ENCODE peak calls at places on chromosomes 5 and 9, in six cellular contexts. M is A549, I is GM23248, H is upper lobe of left lung, C is GM23338, K is IMR-90. U is an unnamed sample.

GRCh38 chr9:117435630-117436261 is 20.9 kb upstream of the ASTN2 start:
- DNase-seq in M (no peak), I (no peak), H (no peak), C (no peak), K (no peak), U (no peak)

GRCh38 chr9:130034570-130034969 is 8.4 kb downstream of the FNBP1 start:
- DNase-seq in M (no peak), I (peak), H (no peak), C (no peak), K (peak), U (no peak)

GRCh38 chr9:121439711-121440110 is 59.9 kb downstream of the GGTA1 start:
- DNase-seq in M (no peak), I (no peak), H (no peak), C (no peak), K (peak), U (no peak)

GRCh38 chr9:15468113-15468512 is 42.7 kb downstream of the PSIP1 start:
- DNase-seq in M (no peak), I (no peak), H (no peak), C (no peak), K (peak), U (no peak)

GRCh38 chr5:127313847-127314473 is 23.4 kb downstream of the MEGF10 start:
- DNase-seq in M (peak), I (peak), H (peak), C (peak), K (peak), U (peak)

GRCh38 chr9:2228132-2228531 is 213.0 kb downstream of the SMARCA2 start:
- DNase-seq in M (peak), I (peak), H (no peak), C (peak), K (no peak), U (peak)

GRCh38 chr5:21806943-21807342 is 1046.2 kb downstream of the CDH12 start:
- DNase-seq in M (no peak), I (peak), H (no peak), C (no peak), K (peak), U (no peak)

GRCh38 chr5:97425511-97425910 is 242.5 kb upstream of the RIOK2 start:
- DNase-seq in M (no peak), I (peak), H (no peak), C (peak), K (peak), U (peak)

GRCh38 chr5:59943721-59944120 is 50.2 kb upstream of the PDE4D start:
- DNase-seq in M (no peak), I (no peak), H (no peak), C (no peak), K (no peak), U (no peak)

GRCh38 chr9:106820866-106821265 is 42.1 kb upstream of the ZNF462 start:
- DNase-seq in M (no peak), I (no peak), H (no peak), C (no peak), K (no peak), U (no peak)

GRCh38 chr9:27478322-27478721 is 45.8 kb upstream of the IFNK start:
- DNase-seq in M (no peak), I (no peak), H (no peak), C (no peak), K (no peak), U (no peak)

GRCh38 chr5:135033866-135034185 is 202 bp downstream of the PITX1 start:
- DNase-seq in M (no peak), I (peak), H (no peak), C (no peak), K (no peak), U (no peak)

GRCh38 chr5:56052735-56053134 is 58.0 kb upstream of the IL6ST start:
- DNase-seq in M (no peak), I (peak), H (no peak), C (no peak), K (peak), U (no peak)

GRCh38 chr5:173734716-173735115 is 118.3 kb upstream of the BOD1 start:
- DNase-seq in M (no peak), I (no peak), H (no peak), C (no peak), K (no peak), U (no peak)

GRCh38 chr9:37976714-37977477 is 73.0 kb upstream of the SLC25A51 start:
- DNase-seq in M (no peak), I (peak), H (no peak), C (no peak), K (peak), U (no peak)

GRCh38 chr9:124337562-124337961 is 77.7 kb downstream of the PSMB7 start:
- DNase-seq in M (peak), I (no peak), H (no peak), C (no peak), K (no peak), U (no peak)

GRCh38 chr5:172600571-172600970 is 40.5 kb upstream of the NEURL1B start:
- DNase-seq in M (no peak), I (no peak), H (no peak), C (no peak), K (no peak), U (no peak)

GRCh38 chr5:172606156-172606785 is 34.8 kb upstream of the NEURL1B start:
- DNase-seq in M (no peak), I (no peak), H (no peak), C (no peak), K (no peak), U (no peak)

GRCh38 chr5:172602712-172603289 is 38.3 kb upstream of the NEURL1B start:
- DNase-seq in M (no peak), I (no peak), H (no peak), C (no peak), K (no peak), U (no peak)

GRCh38 chr5:172605466-172605865 is 35.6 kb upstream of the NEURL1B start:
- DNase-seq in M (no peak), I (no peak), H (no peak), C (no peak), K (no peak), U (no peak)

DNA sequence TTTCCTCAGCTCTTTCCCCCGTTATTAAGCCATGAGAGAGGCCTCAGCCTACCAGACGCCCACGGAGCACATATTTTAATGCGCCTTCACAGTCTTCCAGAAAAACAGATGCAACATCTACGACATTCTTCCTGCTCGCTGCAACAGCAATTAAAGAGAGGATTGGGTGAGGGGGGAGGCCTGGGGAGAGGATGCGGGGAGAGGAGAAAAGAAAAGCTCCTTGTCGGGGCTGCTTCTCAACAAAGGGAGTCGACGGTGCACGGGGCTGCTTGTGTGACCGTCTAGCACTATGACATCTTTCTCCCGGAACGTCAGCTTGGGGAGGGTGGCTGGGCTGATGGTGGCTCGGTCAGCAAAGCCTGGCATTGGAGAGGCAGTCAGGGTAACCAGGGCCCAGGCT is 37.6 kb upstream of the NEURL1B start:
- DNase-seq in M (no peak), I (peak), H (no peak), C (no peak), K (peak), U (no peak)
- H3K4me3 ChIP-seq in M (no peak), I (peak), H (no peak), C (no peak), K (no peak), U (no peak)

DNA sequence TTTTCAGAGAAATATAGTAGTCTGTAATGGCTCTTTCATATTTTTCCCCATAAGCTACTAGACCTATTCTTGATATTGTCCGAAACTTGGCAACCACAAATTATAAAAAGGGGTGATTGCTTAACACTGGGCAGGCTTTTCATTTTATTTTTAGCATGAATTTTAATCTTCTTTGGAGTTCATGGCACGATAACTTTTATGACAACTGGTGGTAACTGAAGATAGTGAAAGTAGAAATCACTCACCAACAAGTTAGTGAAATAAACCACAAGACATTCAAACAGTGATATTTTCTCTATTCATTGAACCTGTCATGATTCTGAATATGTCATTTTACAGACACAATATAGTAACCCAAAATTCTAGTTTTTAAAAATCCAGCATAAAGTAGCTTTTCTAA is 213.9 kb downstream of the PRDM9 start:
- DNase-seq in M (no peak), I (no peak), H (no peak), C (no peak), K (no peak), U (no peak)
- H3K4me3 ChIP-seq in M (no peak), I (no peak), H (no peak), C (no peak), K (no peak), U (no peak)

GRCh38 chr5:39058178-39058577 is 16.0 kb downstream of the RICTOR start:
- DNase-seq in M (no peak), I (no peak), H (no peak), C (no peak), K (no peak), U (no peak)
- H3K4me3 ChIP-seq in M (peak), I (peak), H (peak), C (no peak), K (peak), U (no peak)

DNA sequence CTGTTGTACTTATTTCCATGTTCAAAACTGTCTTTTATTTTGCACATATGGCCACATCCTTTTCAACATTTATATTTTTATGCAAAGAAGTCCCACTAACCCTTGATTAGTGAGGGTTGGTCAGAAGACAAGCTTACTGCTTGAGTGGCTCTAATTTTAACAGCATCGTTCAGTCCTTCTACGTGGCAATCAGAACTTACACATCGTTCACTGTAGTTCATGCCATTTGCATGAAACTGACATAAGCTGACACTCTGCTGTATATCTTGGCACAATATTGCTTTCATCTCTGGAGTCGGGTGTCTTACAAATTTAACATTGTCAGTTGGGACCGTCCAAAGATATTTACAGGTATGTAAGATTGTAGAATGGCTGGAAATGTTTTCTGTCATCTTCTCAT is 50.6 kb downstream of the MARCHF11 start:
- DNase-seq in M (no peak), I (no peak), H (no peak), C (no peak), K (no peak), U (no peak)
- H3K4me3 ChIP-seq in M (no peak), I (no peak), H (no peak), C (no peak), K (no peak), U (no peak)

GRCh38 chr9:95875305-95876137 is at the start of gene ERCC6L2:
- DNase-seq in M (peak), I (peak), H (peak), C (peak), K (peak), U (peak)

GRCh38 chr9:95874303-95874988 is 1.0 kb upstream of the ERCC6L2 start:
- DNase-seq in M (peak), I (peak), H (no peak), C (peak), K (peak), U (no peak)

GRCh38 chr9:95876595-95876994 is 1.1 kb downstream of the ERCC6L2 start:
- DNase-seq in M (peak), I (peak), H (no peak), C (no peak), K (peak), U (no peak)

GRCh38 chr9:95874989-95875304 is 544 bp upstream of the ERCC6L2 start:
- DNase-seq in M (peak), I (peak), H (peak), C (peak), K (no peak), U (peak)

DNA sequence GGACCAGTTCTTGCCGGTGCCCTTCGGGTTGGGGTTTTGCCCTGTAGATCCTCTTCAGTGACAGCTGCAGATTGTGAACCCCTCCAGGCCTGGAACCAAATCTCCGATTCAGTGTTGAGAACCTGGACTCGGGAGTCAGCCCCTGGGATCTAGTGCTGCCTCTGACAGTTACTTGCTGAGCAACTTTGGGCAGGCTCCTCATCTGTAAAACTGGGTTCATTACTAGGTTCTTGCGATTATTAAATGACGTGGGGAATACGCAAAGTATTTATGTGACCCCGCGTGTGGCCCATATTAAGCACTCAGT is 600 bp downstream of the ERCC6L2 start:
- DNase-seq in M (no peak), I (no peak), H (no peak), C (no peak), K (no peak), U (no peak)
- H3K4me3 ChIP-seq in M (no peak), I (no peak), H (no peak), C (no peak), K (no peak), U (no peak)

DNA sequence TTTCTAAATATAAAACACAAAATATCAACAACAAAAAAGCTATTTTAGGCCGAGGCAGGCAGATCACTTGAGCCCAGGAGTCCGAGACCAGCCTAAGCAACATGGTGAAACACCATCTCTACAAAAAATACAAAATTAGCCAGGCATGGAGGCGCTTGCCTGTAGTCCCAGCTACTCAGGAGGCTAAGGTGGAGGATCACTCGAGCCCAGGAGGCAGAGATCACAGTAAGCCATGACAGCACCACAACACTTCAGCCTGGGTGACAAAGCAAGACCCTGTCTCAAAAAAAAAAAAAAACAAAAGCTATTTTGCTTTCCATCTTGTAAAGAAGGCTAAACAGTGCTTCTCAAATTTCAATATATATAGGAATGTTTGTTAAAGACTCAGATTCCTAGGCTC is 11.3 kb downstream of the C5orf15 start:
- DNase-seq in M (no peak), I (no peak), H (no peak), C (no peak), K (no peak), U (no peak)
- H3K4me3 ChIP-seq in M (no peak), I (no peak), H (no peak), C (no peak), K (no peak), U (no peak)

GRCh38 chr9:108445431-108446018 is 410.3 kb downstream of the ACTL7B start:
- DNase-seq in M (no peak), I (no peak), H (no peak), C (no peak), K (no peak), U (no peak)

GRCh38 chr9:108443278-108443633 is 412.5 kb downstream of the ACTL7B start:
- DNase-seq in M (no peak), I (peak), H (no peak), C (no peak), K (peak), U (no peak)

GRCh38 chr9:108442604-108443277 is 413.0 kb downstream of the ACTL7B start:
- DNase-seq in M (no peak), I (no peak), H (no peak), C (no peak), K (peak), U (no peak)

GRCh38 chr9:108443741-108444140 is 412.0 kb downstream of the ACTL7B start:
- DNase-seq in M (no peak), I (peak), H (no peak), C (no peak), K (peak), U (no peak)

GRCh38 chr9:108444400-108445358 is 411.1 kb downstream of the ACTL7B start:
- DNase-seq in M (peak), I (peak), H (no peak), C (no peak), K (peak), U (no peak)
- H3K4me3 ChIP-seq in M (no peak), I (peak), H (no peak), C (no peak), K (peak), U (no peak)

U was measured in WERI-Rb-1.